ENCODE peak calls at places on chromosomes 11 and 22, in ten cellular contexts. M is right atrium auricular region, A is hepatocyte, L is AG04450, P is dorsolateral prefrontal cortex, C is foreskin keratinocyte, G is left ventricle myocardium inferior, H is fibroblast of villous mesenchyme, K is cardiac muscle cell, N is astrocyte of the cerebellum. E is an unnamed sample.

GRCh38 chr11:116601734-116602636 is 170.8 kb downstream of the BUD13 start:
- DNase-seq in M (no peak), A (no peak), L (no peak), P (peak; percentile 46), C (no peak), G (no peak), H (no peak), K (peak; percentile 84), N (no peak), E (no peak)

GRCh38 chr22:48257690-48258065 is 1495.2 kb downstream of the TBC1D22A start:
- DNase-seq in M (no peak), A (no peak), L (no peak), P (no peak), C (no peak), G (no peak), H (no peak), K (no peak), N (no peak), E (no peak)

GRCh38 chr11:86460461-86461404 is 86.0 kb downstream of the CCDC81 start:
- DNase-seq in M (no peak), A (no peak), L (no peak), P (no peak), C (peak; percentile 14), G (no peak), H (peak; percentile 62), K (peak; percentile 39), N (no peak), E (no peak)

GRCh38 chr11:34682822-34683221 is 61.9 kb downstream of the EHF start:
- DNase-seq in M (no peak), A (no peak), L (no peak), P (no peak), C (peak; percentile 57), G (no peak), H (peak; percentile 17), K (peak; percentile 12), N (peak; percentile 1), E (peak; percentile 10)

GRCh38 chr22:31537019-31537535 is 40.7 kb downstream of the SFI1 start:
- DNase-seq in M (no peak), A (peak; percentile 16), L (no peak), P (no peak), C (no peak), G (no peak), H (no peak), K (peak; percentile 2), N (no peak), E (no peak)

GRCh38 chr11:79466411-79466810 is 25.6 kb upstream of the TENM4 start:
- DNase-seq in M (no peak), A (peak; percentile 37), L (peak; percentile 54), P (no peak), C (peak; percentile 36), G (no peak), H (peak; percentile 19), K (peak; percentile 50), N (peak; percentile 43), E (peak; percentile 12)

GRCh38 chr11:34916810-34917780 is 677 bp downstream of the PDHX start:
- DNase-seq in M (no peak), A (no peak), L (no peak), P (no peak), C (peak; percentile 10), G (no peak), H (no peak), K (peak; percentile 37), N (peak; percentile 4), E (no peak)

GRCh38 chr11:115919341-115920086 is 415.3 kb upstream of the CADM1 start:
- DNase-seq in M (no peak), A (peak; percentile 56), L (no peak), P (no peak), C (no peak), G (no peak), H (no peak), K (peak; percentile 6), N (no peak), E (no peak)

GRCh38 chr11:13301522-13301921 is 23.9 kb downstream of the BMAL1 start:
- DNase-seq in M (no peak), A (no peak), L (no peak), P (no peak), C (no peak), G (no peak), H (no peak), K (no peak), N (no peak), E (no peak)

GRCh38 chr22:42780070-42780540 is 59.4 kb upstream of the A4GALT start:
- DNase-seq in M (no peak), A (peak; percentile 93), L (peak; percentile 90), P (no peak), C (peak; percentile 51), G (no peak), H (peak; percentile 97), K (peak; percentile 97), N (peak; percentile 98), E (peak; percentile 92)

GRCh38 chr11:2565447-2566222 is 120.8 kb downstream of the KCNQ1 start:
- DNase-seq in M (no peak), A (no peak), L (no peak), P (peak; percentile 39), C (no peak), G (peak; percentile 12), H (no peak), K (no peak), N (no peak), E (no peak)

GRCh38 chr22:18035740-18036139 is 11.4 kb upstream of the MICAL3 start:
- DNase-seq in M (no peak), A (peak; percentile 60), L (no peak), P (no peak), C (no peak), G (peak; percentile 38), H (no peak), K (peak; percentile 46), N (no peak), E (no peak)

GRCh38 chr11:12845739-12846358 is 163.3 kb upstream of the RASSF10 start:
- DNase-seq in M (no peak), A (peak; percentile 78), L (peak; percentile 65), P (no peak), C (no peak), G (peak; percentile 31), H (peak; percentile 91), K (no peak), N (no peak), E (peak; percentile 87)

GRCh38 chr11:134636071-134636470 is 224.0 kb upstream of the B3GAT1 start:
- DNase-seq in M (no peak), A (no peak), L (no peak), P (no peak), C (no peak), G (no peak), H (no peak), K (no peak), N (no peak), E (no peak)

GRCh38 chr11:3873712-3874349 is 18.4 kb downstream of the STIM1 start:
- DNase-seq in M (no peak), A (no peak), L (no peak), P (no peak), C (no peak), G (no peak), H (no peak), K (no peak), N (no peak), E (no peak)
- TF ChIP-seq CTCF in M (no peak), A (no peak), L (no peak), P (no peak), C (no peak), G (no peak), H (no peak), K (no peak), N (no peak), E (no peak)

GRCh38 chr22:20238567-20239062 is 29.5 kb downstream of the RTN4R start:
- DNase-seq in M (no peak), A (peak; percentile 75), L (no peak), P (peak; percentile 72), C (no peak), G (no peak), H (peak; percentile 25), K (no peak), N (no peak), E (no peak)
- TF ChIP-seq CTCF in M (peak; percentile 22), A (peak; percentile 54), L (peak; percentile 39), P (peak; percentile 49), C (peak; percentile 63), G (peak; percentile 69), H (peak; percentile 53), K (peak; percentile 39), N (peak; percentile 42), E (peak; percentile 74)

DNA sequence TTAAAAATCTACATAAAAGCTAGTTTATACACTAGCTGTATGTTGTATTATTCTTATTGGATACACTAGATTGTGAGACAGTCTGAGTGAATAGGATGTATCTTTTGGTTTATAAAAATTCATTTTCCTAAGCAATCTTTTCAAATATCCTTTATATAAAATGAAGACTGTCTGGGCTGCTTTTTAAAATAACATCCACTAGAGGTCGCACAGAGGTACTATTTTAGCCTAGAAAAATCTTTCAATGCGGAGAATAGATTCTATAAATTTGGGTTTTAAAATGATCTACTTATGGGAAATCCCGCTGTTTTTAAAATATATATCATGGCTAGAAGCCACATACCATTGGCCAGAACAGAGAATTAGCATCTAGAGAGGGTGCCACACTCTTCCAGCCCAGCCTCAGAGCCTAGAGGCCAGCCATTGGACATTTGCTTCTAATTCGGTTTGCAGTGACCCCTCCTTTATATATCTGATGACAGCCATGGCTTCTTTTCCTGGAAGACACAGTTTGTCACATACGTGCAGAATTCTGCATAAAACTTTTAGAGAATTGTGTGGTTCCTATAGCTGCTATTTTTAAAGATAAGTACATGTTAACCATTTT is 7.3 kb downstream of the C11orf97 start:
- DNase-seq in M (no peak), A (peak; percentile 52), L (no peak), P (no peak), C (no peak), G (no peak), H (peak; percentile 38), K (peak; percentile 51), N (no peak), E (no peak)
- TF ChIP-seq CTCF in M (peak; percentile 67), A (peak; percentile 81), L (peak; percentile 65), P (peak; percentile 80), C (peak; percentile 78), G (peak; percentile 73), H (peak; percentile 56), K (peak; percentile 58), N (peak; percentile 44), E (peak; percentile 46)

GRCh38 chr11:94518300-94518699 is 6.0 kb downstream of the C11orf97 start:
- DNase-seq in M (no peak), A (no peak), L (no peak), P (no peak), C (no peak), G (no peak), H (no peak), K (no peak), N (no peak), E (no peak)

GRCh38 chr11:94516725-94517124 is 4.5 kb downstream of the C11orf97 start:
- DNase-seq in M (no peak), A (no peak), L (no peak), P (no peak), C (no peak), G (no peak), H (no peak), K (no peak), N (no peak), E (no peak)

GRCh38 chr11:94524293-94524692 is 12.0 kb downstream of the C11orf97 start:
- DNase-seq in M (no peak), A (no peak), L (no peak), P (no peak), C (no peak), G (no peak), H (no peak), K (no peak), N (no peak), E (no peak)

GRCh38 chr11:94525933-94526332 is 13.7 kb downstream of the C11orf97 start:
- DNase-seq in M (peak; percentile 81), A (peak; percentile 57), L (no peak), P (peak; percentile 52), C (no peak), G (peak; percentile 66), H (peak; percentile 50), K (peak; percentile 90), N (peak; percentile 51), E (peak; percentile 69)

GRCh38 chr11:94521684-94522083 is 9.4 kb downstream of the C11orf97 start:
- DNase-seq in M (no peak), A (no peak), L (no peak), P (no peak), C (no peak), G (no peak), H (peak; percentile 20), K (peak; percentile 40), N (no peak), E (no peak)
- TF ChIP-seq CTCF in M (no peak), A (peak; percentile 33), L (peak; percentile 52), P (no peak), C (peak; percentile 50), G (peak; percentile 45), H (peak; percentile 54), K (peak; percentile 55), N (peak; percentile 51), E (peak; percentile 51)